ENCODE peak calls at places on chromosomes 16 and 17, in five cellular contexts. K is IMR-90, R is GM23248, N is endodermal cell, T is psoas muscle. S is an unnamed sample. For H3K27me3, H3K9me3 and H3K4me1, the result is how much of the 10 kb centered on the place peaks cover.

GRCh38 chr17:48628641-48629410 is 2.7 kb upstream of the HOXB9 start:
- DNase-seq in N (peak), R (no peak), T (no peak), K (no peak), S (no peak)

GRCh38 chr17:38674013-38674748 is 576 bp downstream of the EPOP start:
- DNase-seq in K (no peak), R (peak), T (peak), N (peak), S (no peak)

GRCh38 chr16:3656491-3657468 is 2.3 kb downstream of the DNASE1 start:
- DNase-seq in T (peak), N (peak), K (no peak), R (peak), S (no peak)

GRCh38 chr16:23519282-23519681 is 9.0 kb upstream of the GGA2 start:
- DNase-seq in N (no peak), R (peak), K (no peak), T (no peak), S (no peak)

GRCh38 chr17:34354637-34355036 is 1.6 kb upstream of the CCL13 start:
- DNase-seq in T (no peak), K (peak), R (peak), N (no peak), S (no peak)

GRCh38 chr16:23435500-23435899 is 17.5 kb downstream of the COG7 start:
- DNase-seq in T (peak), N (peak), K (peak), R (peak), S (no peak)

GRCh38 chr16:86072328-86073102 is 173.6 kb downstream of the IRF8 start:
- DNase-seq in N (peak), R (peak), K (peak), T (no peak), S (no peak)

GRCh38 chr16:82814059-82814458 is 187.3 kb downstream of the CDH13 start:
- DNase-seq in K (no peak), T (no peak), R (no peak), N (no peak), S (no peak)

GRCh38 chr17:80008848-80009247 is 26.8 kb downstream of the TBC1D16 start:
- DNase-seq in R (no peak), K (no peak), N (no peak), T (peak), S (no peak)

GRCh38 chr16:65532218-65532617 is 410.4 kb upstream of the CDH11 start:
- DNase-seq in T (no peak), N (no peak), R (peak), K (no peak), S (peak)

GRCh38 chr17:7867881-7868329 is 10.1 kb downstream of the CYB5D1 start:
- DNase-seq in K (no peak), R (no peak), T (no peak), N (peak), S (no peak)

GRCh38 chr17:81021531-81022370 is 13.2 kb upstream of the BAIAP2 start:
- DNase-seq in N (no peak), R (no peak), K (no peak), T (no peak), S (no peak)

GRCh38 chr17:17119106-17119505 is 76.8 kb downstream of the MPRIP start:
- DNase-seq in T (peak), N (no peak), K (no peak), R (no peak), S (no peak)

GRCh38 chr16:20898938-20899502 is 1.1 kb downstream of the DCUN1D3 start:
- DNase-seq in K (peak), N (no peak), T (no peak), R (peak), S (no peak)

GRCh38 chr17:16313159-16314090 is 39.8 kb downstream of the CENPV start:
- DNase-seq in R (no peak), T (no peak), K (peak), N (no peak), S (no peak)

GRCh38 chr17:64459284-64459747 is 10.4 kb downstream of the MILR1 start:
- DNase-seq in K (peak), N (no peak), R (peak), T (no peak), S (no peak)

GRCh38 chr17:71995570-71995969 is 125.2 kb upstream of the SOX9 start:
- DNase-seq in K (peak), T (no peak), N (no peak), R (peak), S (no peak)

GRCh38 chr17:42554250-42555121 is 1.8 kb downstream of the HSD17B1 start:
- DNase-seq in N (peak), T (peak), K (peak), R (peak), S (peak)

GRCh38 chr17:57455063-57455914 is 199.0 kb downstream of the MSI2 start:
- DNase-seq in T (no peak), N (no peak), R (no peak), K (peak), S (no peak)

GRCh38 chr16:65781363-65781762 is 585.1 kb upstream of the CDH5 start:
- DNase-seq in N (no peak), R (peak), T (no peak), K (peak), S (no peak)

GRCh38 chr17:58263773-58264172 is 17.0 kb downstream of the MPO start:
- DNase-seq in T (no peak), K (no peak), R (no peak), N (peak), S (peak)

DNA sequence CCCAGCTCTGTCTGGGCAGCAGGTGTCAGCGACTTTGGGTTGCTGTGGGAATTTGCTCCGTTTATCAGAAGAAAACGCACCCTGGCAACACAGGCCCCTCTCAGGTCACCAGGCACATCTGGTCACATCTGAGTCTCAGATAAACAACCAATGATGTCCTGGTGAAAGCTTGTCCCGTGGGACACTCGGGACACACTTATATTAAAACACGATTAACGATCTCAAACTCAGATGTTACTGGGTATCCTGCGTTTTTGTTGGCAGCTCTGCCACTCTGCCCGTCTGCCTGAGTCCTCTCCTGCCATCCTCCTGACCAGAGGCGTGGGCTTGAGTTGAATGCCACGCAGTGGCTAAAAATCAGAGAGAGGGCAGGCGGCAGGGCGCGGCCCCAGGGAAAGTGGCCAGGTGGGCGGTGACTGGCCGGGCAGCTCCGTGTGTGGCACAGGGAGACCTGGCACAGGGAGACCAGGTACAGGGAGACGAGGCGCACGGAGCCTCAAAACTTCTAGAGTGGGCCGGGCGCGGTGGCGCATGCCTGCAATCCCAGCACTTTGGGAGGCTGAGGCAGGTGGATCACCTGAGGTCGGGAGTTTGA is 2.1 kb downstream of the SECTM1 start:
- DNase-seq in T (no peak), K (no peak), R (no peak), N (no peak), S (no peak)
- H3K27me3 ChIP-seq in T (half or more), K (under half), R (under half), N (half or more), S (under half)

GRCh38 chr17:52790359-52790955 is 631.9 kb upstream of the CA10 start:
- DNase-seq in R (no peak), N (peak), T (no peak), K (no peak), S (no peak)
- H3K9me3 ChIP-seq in R (under half), N (under half), T (under half), K (under half), S (under half)

DNA sequence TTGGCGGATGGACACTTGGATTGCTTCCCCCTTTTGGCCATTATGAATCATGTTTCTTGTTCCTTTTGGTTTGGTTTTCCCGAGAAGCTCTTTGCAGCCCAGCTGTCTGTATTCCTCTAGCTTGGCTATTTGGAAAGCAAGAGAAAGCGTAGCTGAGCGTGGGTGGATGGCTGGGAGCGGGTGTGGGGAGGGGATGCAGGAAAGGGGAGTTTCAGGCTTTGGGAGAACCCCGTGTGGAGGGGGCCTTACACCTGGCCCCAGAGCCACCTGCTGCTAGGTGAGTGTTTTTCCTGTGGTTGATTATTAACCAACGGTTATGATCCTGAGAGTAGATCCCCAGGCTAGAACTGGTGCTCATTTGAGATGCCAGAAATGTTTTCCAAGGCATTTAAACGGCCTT is 103.7 kb downstream of the RAP1GAP2 start:
- DNase-seq in N (no peak), R (no peak), K (peak), T (no peak), S (no peak)
- H3K4me1 ChIP-seq in N (under half), R (under half), K (under half), T (under half), S (under half)

DNA sequence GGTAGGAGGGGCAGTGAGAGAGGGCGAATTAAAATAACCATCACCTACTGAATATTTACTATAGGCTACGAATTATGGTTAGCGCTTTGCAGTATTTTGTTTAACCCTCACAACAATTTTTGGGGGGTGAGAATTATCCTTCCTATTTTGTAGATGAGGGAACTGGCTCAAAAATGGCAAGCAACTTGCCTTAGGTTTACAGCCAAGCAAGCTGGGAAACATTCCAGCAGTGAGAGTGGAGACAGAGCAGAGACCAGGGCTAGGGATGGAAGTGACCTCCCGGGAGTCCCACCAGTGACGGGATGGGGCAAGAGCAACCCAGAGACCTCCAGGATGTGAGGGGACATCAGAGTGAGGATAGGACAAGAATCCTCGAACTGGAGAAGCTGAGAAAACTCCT is 352 bp upstream of the VMO1 start:
- DNase-seq in K (no peak), T (no peak), N (no peak), R (peak), S (no peak)
- H3K27me3 ChIP-seq in K (under half), T (under half), N (half or more), R (under half), S (under half)

DNA sequence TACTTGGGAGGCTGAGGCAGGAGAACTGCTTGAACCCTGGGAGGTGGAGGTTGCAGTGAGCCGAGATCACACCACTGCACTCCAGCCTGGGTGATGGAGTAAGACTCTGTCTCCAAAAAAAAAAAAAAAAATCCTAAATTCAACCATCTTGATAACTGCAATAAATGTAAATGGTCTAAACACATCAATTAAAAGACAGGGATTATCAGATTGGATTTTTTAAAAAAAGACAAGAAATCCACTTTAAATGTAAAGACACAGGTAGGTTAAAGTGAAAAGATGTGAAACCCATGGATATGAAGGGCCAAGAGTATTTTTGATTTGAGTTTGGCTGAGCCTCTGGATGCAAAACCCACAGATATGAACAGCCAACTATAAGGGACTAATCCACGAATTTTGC is 64.2 kb upstream of the ATP2A3 start:
- DNase-seq in K (no peak), R (no peak), T (no peak), N (no peak), S (no peak)
- H3K9me3 ChIP-seq in K (under half), R (under half), T (under half), N (half or more), S (under half)